ENCODE peak calls at places on chromosome 14, in eight cellular contexts. K is right atrium auricular region; N is naive thymus-derived CD4-positive, alpha-beta T cell; Y is endodermal cell; W is ovary; S is AG04450; D is hepatocyte; C is RWPE2. M is an unnamed sample.
A peak's percentile ranks its signal among the peaks of the same experiment; 100 is the strongest.

GRCh38 chr14:28254768-28255167 is 511.8 kb upstream of the FOXG1 start:
- DNase-seq in C (no peak), Y (no peak), S (no peak), N (no peak), W (no peak), D (no peak), K (no peak), M (no peak)

GRCh38 chr14:25032092-25032784 is 17.7 kb downstream of the STXBP6 start:
- DNase-seq in K (no peak), W (no peak), N (no peak), S (no peak), C (no peak), Y (peak; percentile 69), D (no peak), M (no peak)

GRCh38 chr14:104723651-104724406 is at the start of gene ADSS1:
- DNase-seq in D (peak; percentile 78), S (no peak), N (peak; percentile 61), Y (peak; percentile 92), C (no peak), K (no peak), W (peak; percentile 36), M (peak; percentile 81)

GRCh38 chr14:60654303-60654925 is 5.1 kb upstream of the SIX1 start:
- DNase-seq in W (no peak), D (peak; percentile 10), C (no peak), K (no peak), S (no peak), Y (no peak), N (no peak), M (no peak)

GRCh38 chr14:65287264-65288131 is 125.0 kb upstream of the FUT8 start:
- DNase-seq in S (no peak), K (no peak), N (peak; percentile 80), C (no peak), Y (peak; percentile 57), W (no peak), D (no peak), M (no peak)

GRCh38 chr14:24432259-24433131 is 2.7 kb downstream of the KHNYN start:
- DNase-seq in Y (no peak), C (no peak), S (no peak), K (peak; percentile 57), D (no peak), W (peak; percentile 24), N (no peak), M (no peak)

GRCh38 chr14:61511558-61511924 is 183.8 kb upstream of the HIF1A start:
- DNase-seq in N (peak; percentile 37), K (no peak), D (no peak), Y (peak; percentile 38), W (no peak), C (no peak), S (no peak), M (no peak)

GRCh38 chr14:91135039-91135438 is 21.2 kb downstream of the DGLUCY start:
- DNase-seq in C (no peak), K (no peak), D (no peak), S (no peak), N (no peak), Y (no peak), W (no peak), M (no peak)

GRCh38 chr14:58078068-58078467 is 73.9 kb downstream of the ARMH4 start:
- DNase-seq in K (no peak), N (no peak), D (no peak), Y (no peak), C (no peak), W (no peak), S (peak; percentile 55), M (no peak)

GRCh38 chr14:77268989-77269595 is 1.9 kb downstream of the NGB start:
- DNase-seq in C (no peak), W (no peak), K (no peak), S (no peak), N (no peak), Y (peak; percentile 67), D (no peak), M (no peak)

GRCh38 chr14:100317897-100318808 is 5.0 kb upstream of the SLC25A47 start:
- DNase-seq in D (peak; percentile 75), S (no peak), Y (peak; percentile 91), K (peak; percentile 74), N (peak; percentile 54), W (peak; percentile 69), C (no peak), M (peak; percentile 72)

GRCh38 chr14:103872492-103873113 is 25.2 kb upstream of the PPP1R13B start:
- DNase-seq in N (no peak), Y (peak; percentile 83), D (no peak), K (no peak), S (no peak), C (no peak), W (no peak), M (no peak)

GRCh38 chr14:60922050-60922449 is 58.8 kb downstream of the TRMT5 start:
- DNase-seq in S (no peak), W (no peak), C (no peak), N (no peak), K (no peak), Y (no peak), D (no peak), M (no peak)

GRCh38 chr14:37257651-37258050 is 59.9 kb downstream of the MIPOL1 start:
- DNase-seq in C (no peak), N (no peak), W (no peak), D (no peak), Y (no peak), S (no peak), K (no peak), M (no peak)

GRCh38 chr14:101216725-101217463 is 313.4 kb upstream of the RTL1 start:
- DNase-seq in W (peak; percentile 5), D (peak; percentile 45), K (peak; percentile 13), S (no peak), C (no peak), N (no peak), Y (no peak), M (no peak)

GRCh38 chr14:75454963-75455546 is 27.2 kb downstream of the JDP2 start:
- DNase-seq in C (no peak), N (no peak), D (peak; percentile 68), K (peak; percentile 87), W (peak; percentile 78), S (no peak), Y (peak; percentile 45), M (no peak)

GRCh38 chr14:73759183-73759713 is 45.1 kb upstream of the PNMA1 start:
- DNase-seq in K (peak; percentile 82), C (no peak), Y (peak; percentile 63), W (peak; percentile 72), S (no peak), D (peak; percentile 85), N (peak; percentile 55), M (peak; percentile 74)

GRCh38 chr14:36835145-36835544 is 173.5 kb downstream of the PAX9 start:
- DNase-seq in K (no peak), C (no peak), Y (peak; percentile 61), D (no peak), S (no peak), N (no peak), W (no peak), M (no peak)

GRCh38 chr14:33916663-33917565 is 34.0 kb downstream of the EGLN3 start:
- DNase-seq in C (no peak), D (no peak), Y (no peak), W (no peak), K (no peak), N (no peak), S (no peak), M (no peak)

GRCh38 chr14:97458302-97459137 is 661.3 kb downstream of the VRK1 start:
- DNase-seq in C (no peak), N (peak; percentile 85), D (peak; percentile 69), W (no peak), K (no peak), Y (peak; percentile 91), S (no peak), M (peak; percentile 39)

GRCh38 chr14:91417983-91418386 is 365 bp upstream of the CCDC88C start:
- DNase-seq in N (peak; percentile 81), S (no peak), W (no peak), Y (peak; percentile 81), K (no peak), C (no peak), D (peak; percentile 78), M (no peak)

GRCh38 chr14:30005114-30005698 is 77.6 kb upstream of the PRKD1 start:
- DNase-seq in Y (no peak), W (no peak), S (peak; percentile 53), C (no peak), K (no peak), D (peak; percentile 68), N (no peak), M (no peak)

GRCh38 chr14:99174081-99174851 is 97.7 kb downstream of the BCL11B start:
- DNase-seq in W (no peak), K (no peak), S (no peak), N (no peak), Y (peak; percentile 87), D (no peak), C (peak; percentile 71), M (no peak)

GRCh38 chr14:61498811-61499210 is 177.4 kb downstream of the PRKCH start:
- DNase-seq in K (no peak), C (no peak), Y (no peak), S (peak; percentile 24), N (no peak), W (no peak), D (no peak), M (no peak)

GRCh38 chr14:68955164-68955921 is 23.8 kb downstream of the ACTN1 start:
- DNase-seq in S (no peak), C (no peak), Y (no peak), W (no peak), K (no peak), N (no peak), D (no peak), M (no peak)
- H3K27ac ChIP-seq in S (peak overlapping the region; percentile 81), C (peak overlapping the region; percentile 98), Y (peak overlapping the region; percentile 7), W (no peak overlapping the region), K (peak overlapping the region; percentile 66), N (peak overlapping the region; percentile 29), D (peak overlapping the region; percentile 73), M (peak overlapping the region; percentile 74)

GRCh38 chr14:23378612-23379220 is 1.9 kb downstream of the CMTM5 start:
- DNase-seq in K (no peak), C (no peak), W (no peak), S (no peak), Y (no peak), D (no peak), N (no peak), M (no peak)
- H3K27ac ChIP-seq in K (no peak overlapping the region), C (no peak overlapping the region), W (no peak overlapping the region), S (no peak overlapping the region), Y (no peak overlapping the region), D (no peak overlapping the region), N (no peak overlapping the region), M (no peak overlapping the region)

DNA sequence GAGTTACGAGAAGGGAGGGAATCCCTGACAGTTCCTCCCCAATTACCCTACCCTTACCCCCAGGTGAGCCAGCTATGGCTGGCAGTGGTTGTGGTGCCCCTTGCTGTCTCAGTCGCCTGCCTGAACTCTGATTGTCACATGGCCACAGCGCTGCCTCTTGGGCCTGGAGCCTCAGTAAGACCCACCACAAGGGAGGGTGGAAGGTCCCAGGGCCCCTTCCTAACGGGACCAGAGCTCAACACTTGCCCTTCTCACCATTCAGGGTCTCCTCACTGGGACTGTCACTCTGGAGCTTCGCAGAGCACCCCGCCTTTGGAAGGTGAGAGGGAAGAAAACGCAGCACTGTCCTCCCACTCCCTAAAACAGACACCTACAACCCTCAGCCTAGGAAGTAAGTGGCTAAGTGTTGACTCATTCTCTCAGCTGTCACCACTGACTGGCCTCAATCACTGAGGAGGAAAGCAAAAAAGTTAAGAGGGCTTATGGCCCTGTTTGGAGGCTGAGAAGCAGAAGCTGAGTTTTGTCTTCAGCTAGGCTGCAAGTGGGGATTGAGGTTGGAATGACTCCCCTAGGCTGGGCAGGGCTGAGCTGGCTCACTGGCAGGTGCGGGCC is 1.0 kb downstream of the TMEM253 start:
- DNase-seq in C (no peak), S (no peak), D (no peak), K (no peak), N (no peak), W (no peak), Y (peak; percentile 47), M (no peak)
- H3K27ac ChIP-seq in C (peak overlapping the region; percentile 82), S (no peak overlapping the region), D (peak overlapping the region; percentile 99), K (no peak overlapping the region), N (no peak overlapping the region), W (no peak overlapping the region), Y (no peak overlapping the region), M (peak overlapping the region; percentile 99)

GRCh38 chr14:20791199-20791996 is 10.3 kb downstream of the RNASE6 start:
- DNase-seq in N (no peak), C (no peak), W (no peak), S (no peak), K (no peak), D (no peak), Y (no peak), M (no peak)
- H3K27ac ChIP-seq in N (no peak overlapping the region), C (no peak overlapping the region), W (no peak overlapping the region), S (no peak overlapping the region), K (no peak overlapping the region), D (no peak overlapping the region), Y (no peak overlapping the region), M (no peak overlapping the region)